ENCODE peak calls at places on chromosome 4, in eight cellular contexts. L, U, T, Y, G, E, W and S are unnamed samples.

GRCh38 chr4:55086561-55086960 is 38.8 kb downstream of the KDR start:
- DNase-seq in L (no peak), Y (no peak), W (no peak), E (no peak), U (no peak), T (no peak), G (no peak), S (no peak)

GRCh38 chr4:168852933-168853713 is 156.9 kb downstream of the CBR4 start:
- DNase-seq in W (no peak), Y (no peak), E (no peak), U (no peak), G (no peak), T (no peak), L (no peak), S (no peak)

GRCh38 chr4:2931765-2932560 is 31.2 kb downstream of the NOP14 start:
- DNase-seq in L (peak), U (peak), Y (no peak), E (peak), W (no peak), G (peak), T (no peak), S (peak)

GRCh38 chr4:184693056-184693455 is 40.8 kb downstream of the CENPU start:
- DNase-seq in L (no peak), W (no peak), E (no peak), Y (no peak), U (no peak), G (no peak), T (no peak), S (no peak)

GRCh38 chr4:189121336-189121735 is 819.3 kb upstream of the FRG1 start:
- DNase-seq in T (no peak), U (no peak), E (no peak), G (no peak), Y (no peak), W (no peak), L (no peak), S (no peak)

GRCh38 chr4:172786039-172786792 is 382.4 kb upstream of the GALNT7 start:
- DNase-seq in E (no peak), U (no peak), T (no peak), Y (no peak), W (no peak), G (no peak), L (peak), S (no peak)

GRCh38 chr4:181946902-181947301 is 296.3 kb upstream of the TENM3 start:
- DNase-seq in W (no peak), L (no peak), G (no peak), E (no peak), U (no peak), T (no peak), Y (no peak), S (no peak)

GRCh38 chr4:177163532-177163931 is 146.1 kb upstream of the NEIL3 start:
- DNase-seq in E (no peak), L (no peak), T (no peak), W (no peak), U (no peak), G (no peak), Y (no peak), S (no peak)

GRCh38 chr4:127781303-127782024 is 658 bp upstream of the HSPA4L start:
- DNase-seq in G (no peak), W (peak), U (peak), E (peak), Y (no peak), T (peak), L (peak), S (peak)

GRCh38 chr4:64330143-64330542 is 79.1 kb downstream of the TECRL start:
- DNase-seq in T (no peak), W (no peak), E (no peak), G (no peak), L (no peak), U (no peak), Y (no peak), S (no peak)

GRCh38 chr4:146398404-146398803 is 123.3 kb downstream of the SLC10A7 start:
- DNase-seq in T (no peak), W (no peak), L (no peak), U (no peak), G (no peak), Y (no peak), E (no peak), S (no peak)

GRCh38 chr4:56723201-56723605 is 42.1 kb upstream of the HOPX start:
- DNase-seq in U (no peak), Y (no peak), T (no peak), W (no peak), G (no peak), L (no peak), E (no peak), S (no peak)

GRCh38 chr4:153497091-153497531 is 31.0 kb downstream of the TMEM131L start:
- DNase-seq in E (no peak), G (no peak), W (no peak), Y (no peak), T (peak), U (no peak), L (no peak), S (no peak)
- H3K27ac ChIP-seq in E (peak), G (peak), W (peak), Y (peak), T (peak), U (no peak), L (peak), S (peak)

GRCh38 chr4:39410415-39410814 is 3.7 kb downstream of the KLB start:
- DNase-seq in T (no peak), Y (no peak), E (no peak), G (no peak), W (no peak), U (no peak), L (no peak), S (no peak)
- TF ChIP-seq CTCF in T (no peak), Y (peak), E (no peak), G (peak), W (no peak), U (no peak), L (no peak), S (no peak)

GRCh38 chr4:152699313-152699712 is 19.5 kb upstream of the TMEM154 start:
- DNase-seq in E (no peak), L (no peak), U (no peak), Y (no peak), G (no peak), W (no peak), T (no peak), S (no peak)
- H3K27ac ChIP-seq in E (no peak), L (no peak), U (no peak), Y (no peak), G (no peak), W (no peak), T (no peak), S (no peak)

DNA sequence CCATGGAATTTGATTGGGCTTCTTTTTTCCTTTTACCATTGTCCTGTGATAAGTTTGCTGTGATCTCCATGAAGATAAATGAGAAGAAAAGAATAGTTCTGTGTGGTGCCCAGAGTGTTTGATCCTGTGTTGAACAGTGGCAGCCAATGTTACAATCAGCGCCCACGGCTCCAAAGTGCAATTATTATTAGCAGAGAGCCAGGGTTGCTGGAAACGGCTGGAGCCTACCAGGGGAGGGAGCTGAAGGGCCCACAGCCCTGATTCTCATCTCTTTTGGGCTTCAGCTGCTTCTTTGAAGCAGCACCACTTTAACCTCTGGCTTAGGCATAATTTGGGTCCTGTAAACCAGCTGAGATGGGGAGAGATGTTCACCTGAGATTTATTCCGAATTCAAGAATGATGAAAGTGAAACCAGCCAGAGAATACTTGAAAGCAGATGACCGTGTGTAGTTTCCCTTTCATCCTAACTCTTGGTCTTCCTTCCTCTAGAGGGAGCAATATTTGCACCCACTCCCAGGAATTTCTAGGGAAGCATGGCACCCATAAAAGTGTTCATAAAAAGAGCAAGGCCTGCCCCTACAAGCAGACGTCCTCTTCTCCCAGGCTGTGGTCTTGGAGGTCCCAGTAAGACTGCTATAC is 298.3 kb downstream of the EVC2 start:
- DNase-seq in L (no peak), W (no peak), U (no peak), Y (no peak), E (no peak), G (no peak), T (no peak), S (no peak)
- TF ChIP-seq CTCF in L (no peak), W (no peak), U (no peak), Y (peak), E (no peak), G (no peak), T (no peak), S (no peak)

GRCh38 chr4:137664055-137664405 is 131.7 kb upstream of the PCDH18 start:
- DNase-seq in U (no peak), L (no peak), E (no peak), W (no peak), Y (peak), G (no peak), T (no peak), S (no peak)
- H3K27ac ChIP-seq in U (no peak), L (no peak), E (peak), W (no peak), Y (peak), G (no peak), T (no peak), S (peak)